ENCODE peak calls at places on chromosomes 3 and 15, in six cellular contexts. One of them, this sample, is unnamed. For H3K4me1, the result is how much of the 10 kb centered on the place peaks cover.

GRCh38 chr3:151316267-151316991 is at the start of gene GPR87:
- DNase-seq in cardiac muscle cell: no peak
- DNase-seq in body of pancreas: no peak
- DNase-seq in RWPE2: peak
- DNase-seq in breast epithelium: no peak
- DNase-seq in hepatocyte: peak
- DNase-seq in this sample: no peak

GRCh38 chr3:181487236-181487978 is 224.3 kb upstream of the SOX2 start:
- DNase-seq in body of pancreas: no peak
- DNase-seq in hepatocyte: no peak
- DNase-seq in RWPE2: no peak
- DNase-seq in cardiac muscle cell: no peak
- DNase-seq in breast epithelium: no peak
- DNase-seq in this sample: no peak

GRCh38 chr15:72168131-72168825 is 29.3 kb downstream of the GRAMD2A start:
- DNase-seq in breast epithelium: no peak
- DNase-seq in RWPE2: peak
- DNase-seq in body of pancreas: no peak
- DNase-seq in hepatocyte: peak
- DNase-seq in cardiac muscle cell: peak
- DNase-seq in this sample: no peak

GRCh38 chr15:95296626-95297025 is 1033.9 kb upstream of the NR2F2 start:
- DNase-seq in cardiac muscle cell: no peak
- DNase-seq in breast epithelium: no peak
- DNase-seq in hepatocyte: no peak
- DNase-seq in RWPE2: no peak
- DNase-seq in body of pancreas: no peak
- DNase-seq in this sample: no peak

GRCh38 chr15:96334705-96335428 is 4.4 kb downstream of the NR2F2 start:
- DNase-seq in hepatocyte: no peak
- DNase-seq in cardiac muscle cell: no peak
- DNase-seq in RWPE2: no peak
- DNase-seq in breast epithelium: no peak
- DNase-seq in body of pancreas: no peak
- DNase-seq in this sample: peak

GRCh38 chr3:11717768-11718581 is 74.3 kb upstream of the VGLL4 start:
- DNase-seq in RWPE2: no peak
- DNase-seq in hepatocyte: peak
- DNase-seq in cardiac muscle cell: peak
- DNase-seq in breast epithelium: no peak
- DNase-seq in body of pancreas: no peak
- DNase-seq in this sample: no peak

GRCh38 chr3:45984331-45985312 is 11.0 kb downstream of the FYCO1 start:
- DNase-seq in RWPE2: no peak
- DNase-seq in hepatocyte: peak
- DNase-seq in body of pancreas: no peak
- DNase-seq in cardiac muscle cell: peak
- DNase-seq in breast epithelium: no peak
- DNase-seq in this sample: peak

GRCh38 chr3:64971584-64971983 is 283.8 kb upstream of the ADAMTS9 start:
- DNase-seq in RWPE2: no peak
- DNase-seq in breast epithelium: no peak
- DNase-seq in hepatocyte: no peak
- DNase-seq in body of pancreas: no peak
- DNase-seq in cardiac muscle cell: no peak
- DNase-seq in this sample: no peak

GRCh38 chr3:189317911-189318310 is 146.1 kb downstream of the TPRG1 start:
- DNase-seq in hepatocyte: no peak
- DNase-seq in RWPE2: no peak
- DNase-seq in cardiac muscle cell: no peak
- DNase-seq in breast epithelium: no peak
- DNase-seq in body of pancreas: no peak
- DNase-seq in this sample: no peak

GRCh38 chr15:77496710-77497107 is 76.0 kb downstream of the HMG20A start:
- DNase-seq in hepatocyte: peak
- DNase-seq in RWPE2: peak
- DNase-seq in breast epithelium: peak
- DNase-seq in cardiac muscle cell: peak
- DNase-seq in body of pancreas: peak
- DNase-seq in this sample: peak

GRCh38 chr3:41794748-41795589 is 166.9 kb downstream of the ULK4 start:
- DNase-seq in cardiac muscle cell: no peak
- DNase-seq in breast epithelium: no peak
- DNase-seq in hepatocyte: no peak
- DNase-seq in body of pancreas: no peak
- DNase-seq in RWPE2: no peak
- DNase-seq in this sample: no peak

GRCh38 chr3:127772776-127773751 is 49.3 kb downstream of the MGLL start:
- DNase-seq in cardiac muscle cell: no peak
- DNase-seq in body of pancreas: no peak
- DNase-seq in RWPE2: no peak
- DNase-seq in hepatocyte: no peak
- DNase-seq in breast epithelium: no peak
- DNase-seq in this sample: no peak

GRCh38 chr3:29186982-29187718 is 93.7 kb upstream of the RBMS3 start:
- DNase-seq in RWPE2: no peak
- DNase-seq in breast epithelium: no peak
- DNase-seq in body of pancreas: no peak
- DNase-seq in cardiac muscle cell: peak
- DNase-seq in hepatocyte: no peak
- DNase-seq in this sample: no peak

GRCh38 chr3:148992027-148992634 is 791 bp downstream of the GYG1 start:
- DNase-seq in cardiac muscle cell: no peak
- DNase-seq in breast epithelium: no peak
- DNase-seq in RWPE2: no peak
- DNase-seq in hepatocyte: peak
- DNase-seq in body of pancreas: peak
- DNase-seq in this sample: peak

GRCh38 chr3:121883507-121883906 is 10.7 kb upstream of the SLC15A2 start:
- DNase-seq in hepatocyte: peak
- DNase-seq in RWPE2: no peak
- DNase-seq in body of pancreas: no peak
- DNase-seq in breast epithelium: no peak
- DNase-seq in cardiac muscle cell: peak
- DNase-seq in this sample: no peak

GRCh38 chr3:197878427-197878826 is 71.6 kb upstream of the RPL35A start:
- DNase-seq in breast epithelium: no peak
- DNase-seq in cardiac muscle cell: no peak
- DNase-seq in body of pancreas: no peak
- DNase-seq in RWPE2: no peak
- DNase-seq in hepatocyte: no peak
- DNase-seq in this sample: no peak

GRCh38 chr15:91867581-91868026 is 14.1 kb downstream of the SLCO3A1 start:
- DNase-seq in RWPE2: peak
- DNase-seq in hepatocyte: peak
- DNase-seq in breast epithelium: peak
- DNase-seq in cardiac muscle cell: peak
- DNase-seq in body of pancreas: peak
- DNase-seq in this sample: peak
- H3K4me1 ChIP-seq in RWPE2: under half
- H3K4me1 ChIP-seq in hepatocyte: under half
- H3K4me1 ChIP-seq in breast epithelium: under half
- H3K4me1 ChIP-seq in cardiac muscle cell: half or more
- H3K4me1 ChIP-seq in body of pancreas: under half
- H3K4me1 ChIP-seq in this sample: under half

DNA sequence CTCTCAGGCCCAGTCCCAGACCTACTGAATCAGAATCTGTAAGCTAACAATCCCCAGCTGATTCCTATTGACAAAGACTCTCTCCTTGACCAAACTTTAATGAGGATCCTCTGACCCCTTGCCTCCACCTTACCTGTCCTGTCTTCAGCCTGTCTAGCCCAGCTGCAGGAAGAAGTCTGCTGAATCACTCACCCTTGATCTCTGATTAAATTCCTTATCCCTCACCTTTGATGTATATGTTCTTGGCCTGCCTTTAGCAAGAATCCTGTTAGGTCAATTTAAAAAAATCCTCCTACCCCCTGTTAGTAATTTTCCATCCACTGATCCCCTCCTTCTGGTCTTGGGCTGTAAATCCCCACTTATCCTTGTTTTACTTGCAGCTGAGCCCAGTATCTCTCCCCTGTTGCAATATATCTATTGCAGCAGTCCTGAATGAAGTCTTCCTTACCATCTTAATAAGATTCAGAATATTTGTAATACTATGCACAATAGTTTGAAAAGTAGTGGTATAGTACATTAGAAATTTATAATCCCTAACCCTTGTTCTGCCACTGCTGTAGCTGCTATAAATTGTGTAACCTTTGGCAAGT is 39.0 kb downstream of the MYH15 start:
- DNase-seq in cardiac muscle cell: peak
- DNase-seq in breast epithelium: no peak
- DNase-seq in body of pancreas: no peak
- DNase-seq in RWPE2: no peak
- DNase-seq in hepatocyte: no peak
- DNase-seq in this sample: no peak
- H3K4me3 ChIP-seq in cardiac muscle cell: no peak
- H3K4me3 ChIP-seq in breast epithelium: no peak
- H3K4me3 ChIP-seq in body of pancreas: no peak
- H3K4me3 ChIP-seq in RWPE2: no peak
- H3K4me3 ChIP-seq in hepatocyte: no peak
- H3K4me3 ChIP-seq in this sample: no peak

DNA sequence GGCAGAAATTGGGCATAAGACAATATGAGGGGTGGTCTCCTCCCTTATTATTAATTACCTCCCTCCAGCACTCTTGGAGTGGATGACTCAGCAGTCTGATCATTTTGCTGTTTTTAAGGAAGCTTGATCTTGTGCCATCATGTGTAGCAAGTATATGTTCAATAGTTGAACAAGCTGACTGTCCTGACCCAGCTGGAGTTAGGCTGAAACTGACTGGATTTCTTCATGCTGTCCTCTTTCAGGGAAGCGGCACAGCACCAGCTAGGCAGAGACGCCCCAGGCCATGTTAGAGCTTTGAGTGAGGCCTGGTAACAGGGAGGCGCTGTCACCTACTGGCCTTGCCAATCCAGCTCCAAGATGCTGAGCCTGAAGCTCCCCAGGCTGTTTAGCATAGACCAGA is 54.4 kb upstream of the KIF23 start:
- DNase-seq in RWPE2: no peak
- DNase-seq in cardiac muscle cell: peak
- DNase-seq in hepatocyte: no peak
- DNase-seq in breast epithelium: no peak
- DNase-seq in body of pancreas: no peak
- DNase-seq in this sample: no peak
- H3K27ac ChIP-seq in RWPE2: no peak
- H3K27ac ChIP-seq in cardiac muscle cell: no peak
- H3K27ac ChIP-seq in hepatocyte: peak
- H3K27ac ChIP-seq in breast epithelium: no peak
- H3K27ac ChIP-seq in body of pancreas: no peak
- H3K27ac ChIP-seq in this sample: no peak

GRCh38 chr3:43969944-43970343 is 271.7 kb upstream of the TOPAZ1 start:
- DNase-seq in RWPE2: no peak
- DNase-seq in hepatocyte: no peak
- DNase-seq in cardiac muscle cell: no peak
- DNase-seq in breast epithelium: no peak
- DNase-seq in body of pancreas: no peak
- DNase-seq in this sample: no peak
- H3K4me1 ChIP-seq in RWPE2: under half
- H3K4me1 ChIP-seq in hepatocyte: under half
- H3K4me1 ChIP-seq in cardiac muscle cell: under half
- H3K4me1 ChIP-seq in breast epithelium: under half
- H3K4me1 ChIP-seq in body of pancreas: under half
- H3K4me1 ChIP-seq in this sample: under half

This sample was measured in right cardiac atrium.